ENCODE peak calls at places on chromosomes 12 and 14, in ten cellular contexts. E, Q, U, T, O, C, F, S, D and V are unnamed samples.

GRCh38 chr12:105031061-105031807 is 45.1 kb downstream of the NOPCHAP1 start:
- DNase-seq in E (no peak), Q (no peak), U (no peak), T (no peak), O (peak), C (no peak), F (no peak), S (no peak), D (no peak), V (no peak)

GRCh38 chr14:78088941-78089340 is 81.2 kb upstream of the NRXN3 start:
- DNase-seq in E (peak), Q (peak), U (no peak), T (no peak), O (peak), C (no peak), F (no peak), S (no peak), D (no peak), V (no peak)

GRCh38 chr12:31363826-31364225 is 37.9 kb upstream of the SINHCAF start:
- DNase-seq in E (no peak), Q (peak), U (no peak), T (no peak), O (no peak), C (no peak), F (no peak), S (no peak), D (no peak), V (no peak)

GRCh38 chr12:125187148-125187733 is 122.0 kb downstream of the AACS start:
- DNase-seq in E (no peak), Q (peak), U (no peak), T (no peak), O (no peak), C (no peak), F (no peak), S (no peak), D (no peak), V (no peak)

GRCh38 chr14:105340821-105341408 is 26.4 kb downstream of the PACS2 start:
- DNase-seq in E (no peak), Q (no peak), U (no peak), T (peak), O (no peak), C (no peak), F (no peak), S (no peak), D (no peak), V (no peak)

GRCh38 chr12:94240171-94240570 is 91.8 kb downstream of the PLXNC1 start:
- DNase-seq in E (no peak), Q (no peak), U (no peak), T (no peak), O (no peak), C (no peak), F (no peak), S (peak), D (no peak), V (no peak)

GRCh38 chr12:51886021-51886710 is 1.7 kb upstream of the ANKRD33 start:
- DNase-seq in E (peak), Q (no peak), U (no peak), T (peak), O (no peak), C (peak), F (peak), S (peak), D (no peak), V (peak)

GRCh38 chr14:52148371-52148770 is 79.5 kb upstream of the NID2 start:
- DNase-seq in E (no peak), Q (no peak), U (no peak), T (no peak), O (no peak), C (no peak), F (no peak), S (no peak), D (no peak), V (no peak)

GRCh38 chr12:106022568-106023012 is 116.2 kb downstream of the NUAK1 start:
- DNase-seq in E (peak), Q (no peak), U (no peak), T (peak), O (no peak), C (peak), F (no peak), S (no peak), D (no peak), V (no peak)

GRCh38 chr14:99260652-99261551 is 11.1 kb downstream of the BCL11B start:
- DNase-seq in E (no peak), Q (peak), U (no peak), T (no peak), O (no peak), C (no peak), F (no peak), S (no peak), D (peak), V (no peak)

GRCh38 chr12:3303410-3304136 is 187.4 kb upstream of the PRMT8 start:
- DNase-seq in E (no peak), Q (peak), U (no peak), T (no peak), O (peak), C (no peak), F (no peak), S (no peak), D (no peak), V (no peak)

GRCh38 chr12:116919706-116920485 is 9.1 kb downstream of the FBXW8 start:
- DNase-seq in E (no peak), Q (no peak), U (no peak), T (peak), O (no peak), C (no peak), F (no peak), S (no peak), D (no peak), V (no peak)